ENCODE peak calls at places on chromosomes 6 and 20, in four cellular contexts. A is mesenteric fat pad, U is WTC11, G is NCI-H345. X is an unnamed sample.

GRCh38 chr6:33132121-33132524 is 56.3 kb downstream of the HLA-DPB1 start:
- DNase-seq in A (no peak), U (no peak), G (no peak), X (no peak)

GRCh38 chr6:45965007-45965406 is 50.7 kb downstream of the CLIC5 start:
- DNase-seq in A (no peak), U (no peak), G (no peak), X (no peak)

GRCh38 chr6:125116170-125116569 is 37.4 kb upstream of the TPD52L1 start:
- DNase-seq in A (no peak), U (no peak), G (no peak), X (no peak)

GRCh38 chr6:51184046-51184445 is 365.4 kb downstream of the TFAP2B start:
- DNase-seq in A (no peak), U (no peak), G (no peak), X (no peak)

GRCh38 chr20:41392295-41392694 is 25.7 kb upstream of the EMILIN3 start:
- DNase-seq in A (no peak), U (no peak), G (no peak), X (no peak)

GRCh38 chr6:39425346-39426056 is 103.0 kb upstream of the KCNK16 start:
- DNase-seq in A (no peak), U (no peak), G (no peak), X (no peak)

GRCh38 chr20:45470262-45470931 is 844 bp downstream of the WFDC2 start:
- DNase-seq in A (peak), U (peak), G (peak), X (no peak)

GRCh38 chr6:81609736-81610135 is 142.7 kb downstream of the TENT5A start:
- DNase-seq in A (no peak), U (no peak), G (no peak), X (no peak)

GRCh38 chr6:39769012-39769411 is 23.2 kb upstream of the DAAM2 start:
- DNase-seq in A (no peak), U (no peak), G (peak), X (no peak)

GRCh38 chr20:50670126-50670862 is 21.0 kb downstream of the RIPOR3 start:
- DNase-seq in A (no peak), U (no peak), G (peak), X (no peak)

GRCh38 chr20:44089987-44090674 is 96.9 kb downstream of the JPH2 start:
- DNase-seq in A (no peak), U (no peak), G (no peak), X (no peak)

GRCh38 chr6:50791900-50792508 is 26.7 kb upstream of the TFAP2B start:
- DNase-seq in A (no peak), U (no peak), G (peak), X (no peak)

GRCh38 chr20:3753098-3753497 is 14.5 kb downstream of the ADISSP start:
- DNase-seq in A (no peak), U (peak), G (peak), X (no peak)

GRCh38 chr6:100455230-100456124 is 9.2 kb downstream of the SIM1 start:
- DNase-seq in A (no peak), U (peak), G (no peak), X (no peak)

GRCh38 chr20:18394363-18394762 is 72.5 kb downstream of the DZANK1 start:
- DNase-seq in A (no peak), U (peak), G (no peak), X (no peak)

GRCh38 chr6:34497411-34497810 is 31.5 kb downstream of the PACSIN1 start:
- DNase-seq in A (peak), U (no peak), G (no peak), X (no peak)

GRCh38 chr6:66533921-66534404 is 826.9 kb upstream of the EYS start:
- DNase-seq in A (no peak), U (no peak), G (no peak), X (no peak)

GRCh38 chr6:143223895-143224294 is 163.2 kb downstream of the AIG1 start:
- DNase-seq in A (no peak), U (no peak), G (no peak), X (no peak)

GRCh38 chr6:139531148-139531547 is 156.7 kb upstream of the CITED2 start:
- DNase-seq in A (no peak), U (no peak), G (no peak), X (no peak)

GRCh38 chr20:39568090-39568489 is 605.9 kb downstream of the DHX35 start:
- DNase-seq in A (no peak), U (no peak), G (no peak), X (no peak)

GRCh38 chr20:44750081-44750805 is 4.6 kb downstream of the KCNK15 start:
- DNase-seq in A (no peak), U (peak), G (no peak), X (no peak)

GRCh38 chr6:41757931-41758640 is 10.9 kb upstream of the PGC start:
- DNase-seq in A (no peak), U (no peak), G (no peak), X (no peak)

GRCh38 chr6:15382712-15383111 is 136.8 kb downstream of the JARID2 start:
- DNase-seq in A (no peak), U (no peak), G (no peak), X (no peak)

GRCh38 chr6:28777147-28777461 is 146.7 kb downstream of the TRIM27 start:
- DNase-seq in A (no peak), U (no peak), G (no peak), X (no peak)

GRCh38 chr6:14454467-14454763 is 336.8 kb downstream of the CD83 start:
- DNase-seq in A (no peak), U (no peak), G (peak), X (no peak)

GRCh38 chr6:79570129-79570801 is 33.0 kb upstream of the LCA5 start:
- DNase-seq in A (no peak), U (peak), G (peak), X (no peak)

GRCh38 chr6:166365221-166365620 is 17.5 kb downstream of the MPC1 start:
- DNase-seq in A (no peak), U (no peak), G (no peak), X (no peak)

GRCh38 chr6:87832025-87832825 is 130.2 kb upstream of the AKIRIN2 start:
- DNase-seq in A (no peak), U (no peak), G (peak), X (no peak)

X was measured in coronary artery.